ENCODE peak calls at places on chromosomes 6 and 20, in four cellular contexts. X is left lung, I is keratinocyte, T is right atrium auricular region. C is an unnamed sample.

GRCh38 chr6:46279874-46280273 is 109.1 kb upstream of the ENPP5 start:
- DNase-seq in X (no peak), T (no peak), I (no peak), C (no peak)

GRCh38 chr6:14612016-14612415 is 494.4 kb downstream of the CD83 start:
- DNase-seq in I (no peak), T (no peak), X (no peak), C (no peak)

GRCh38 chr6:105859441-105859840 is 226.7 kb upstream of the PRDM1 start:
- DNase-seq in T (no peak), X (no peak), I (no peak), C (no peak)

GRCh38 chr6:167476844-167477595 is 152.1 kb downstream of the TTLL2 start:
- DNase-seq in X (no peak), T (no peak), I (no peak), C (no peak)

GRCh38 chr20:33323236-33323635 is 40.2 kb downstream of the BPIFB1 start:
- DNase-seq in T (no peak), X (no peak), I (no peak), C (no peak)

GRCh38 chr6:3532296-3532916 is 75.6 kb upstream of the SLC22A23 start:
- DNase-seq in T (peak; percentile 26), I (no peak), X (no peak), C (peak; percentile 19)

GRCh38 chr6:109351231-109352132 is 30.8 kb downstream of the CD164 start:
- DNase-seq in I (no peak), X (no peak), T (no peak), C (no peak)

GRCh38 chr6:11785953-11786579 is 7.5 kb upstream of the ADTRP start:
- DNase-seq in T (no peak), I (no peak), X (no peak), C (peak; percentile 53)

GRCh38 chr20:62156254-62156556 is 12.6 kb downstream of the SS18L1 start:
- DNase-seq in T (no peak), I (no peak), X (peak; percentile 68), C (no peak)

GRCh38 chr20:62158088-62158400 is 14.5 kb downstream of the SS18L1 start:
- DNase-seq in X (no peak), I (no peak), T (no peak), C (no peak)

GRCh38 chr20:62157387-62158087 is 14.0 kb downstream of the SS18L1 start:
- DNase-seq in X (peak; percentile 68), I (no peak), T (no peak), C (no peak)

GRCh38 chr20:62155428-62156253 is 12.1 kb downstream of the SS18L1 start:
- DNase-seq in T (no peak), I (peak; percentile 64), X (peak; percentile 63), C (no peak)

DNA sequence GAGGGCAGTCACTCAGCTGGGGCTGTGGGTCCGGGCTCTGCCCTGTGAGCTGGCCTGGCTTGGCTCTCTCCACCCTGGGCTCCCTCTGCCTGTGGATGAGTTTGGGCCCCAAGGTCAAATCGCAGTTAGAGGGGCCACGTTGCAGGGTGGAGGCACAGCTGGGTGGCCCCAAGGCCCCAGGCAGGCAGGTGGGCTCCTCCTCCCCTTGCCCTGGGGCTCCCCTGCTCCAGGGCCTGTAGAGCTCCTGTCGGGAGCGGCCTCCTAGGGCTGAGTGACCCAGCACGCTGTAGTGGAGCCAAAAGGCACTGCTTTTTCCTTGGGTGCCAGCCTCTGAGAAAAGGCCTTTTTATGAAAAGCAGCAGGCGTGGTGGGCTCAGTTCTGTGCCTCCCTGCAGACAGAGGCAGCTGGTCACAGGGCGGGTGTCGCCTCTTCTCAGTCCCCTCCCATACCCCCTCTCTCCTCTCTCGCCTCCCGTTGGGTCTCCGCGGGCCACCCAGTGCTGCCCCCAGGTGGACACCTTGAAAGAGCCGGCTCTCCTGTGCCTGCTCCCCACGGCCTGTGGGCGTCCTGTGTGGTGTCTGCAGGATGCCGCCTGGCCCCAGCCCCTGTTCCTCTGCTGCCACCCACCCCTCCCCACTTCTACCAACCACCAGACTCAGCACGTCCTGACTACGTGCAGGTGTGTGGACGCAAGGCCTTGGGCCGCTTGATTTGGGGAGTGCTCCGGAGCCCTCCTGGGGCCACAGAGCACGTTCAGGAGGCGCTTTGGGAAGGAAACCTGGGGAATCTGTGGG is 13.2 kb downstream of the SS18L1 start:
- DNase-seq in T (no peak), X (peak; percentile 91), I (no peak), C (no peak)
- TF ChIP-seq CTCF in T (peak; percentile 64), X (peak; percentile 70), I (peak; percentile 79), C (peak; percentile 32)

GRCh38 chr20:38651562-38651961 is 50.0 kb downstream of the ARHGAP40 start:
- DNase-seq in T (no peak), X (no peak), I (no peak), C (no peak)
- H3K4me3 ChIP-seq in T (no peak overlapping the region), X (no peak overlapping the region), I (no peak overlapping the region), C (no peak overlapping the region)

GRCh38 chr6:17622144-17622543 is 22.0 kb downstream of the FAM8A1 start:
- DNase-seq in T (no peak), X (no peak), I (no peak), C (no peak)
- H3K27ac ChIP-seq in T (no peak overlapping the region), X (no peak overlapping the region), I (no peak overlapping the region), C (no peak overlapping the region)

DNA sequence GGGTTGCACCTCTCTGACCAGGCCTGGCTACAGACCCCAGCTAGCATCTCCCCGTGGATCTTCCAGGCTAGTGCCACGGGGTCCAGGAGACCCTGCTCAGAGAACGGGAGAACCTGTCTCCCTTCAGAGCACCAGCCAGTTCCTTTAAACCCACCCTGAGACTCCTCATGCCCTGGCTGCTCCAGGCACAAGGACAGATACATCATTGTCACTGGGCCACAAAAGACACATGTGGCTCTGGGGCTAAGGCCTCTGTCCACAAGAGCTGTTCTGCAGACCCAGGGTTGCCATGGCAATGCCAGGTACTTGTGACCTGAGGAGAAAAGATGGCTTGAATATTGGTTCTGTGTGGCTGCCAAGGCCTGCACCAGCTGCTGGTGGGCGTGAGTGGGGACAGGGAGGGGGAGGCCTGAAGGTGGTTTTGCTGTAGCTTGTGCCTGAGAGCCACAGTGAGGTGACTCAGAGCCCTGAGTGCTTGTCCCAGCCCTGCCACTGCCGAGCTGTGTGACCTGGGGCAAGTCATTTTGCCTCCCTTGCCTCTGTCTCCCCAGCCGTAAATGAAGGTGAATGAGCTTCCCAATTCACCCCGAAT is 31.8 kb downstream of the SAYSD1 start:
- DNase-seq in T (no peak), I (no peak), X (no peak), C (no peak)
- TF ChIP-seq CTCF in T (no peak), I (no peak), X (no peak), C (no peak)

GRCh38 chr6:79280756-79281155 is 46.3 kb upstream of the HMGN3 start:
- DNase-seq in I (no peak), T (no peak), X (no peak), C (no peak)
- H3K4me3 ChIP-seq in I (no peak overlapping the region), T (no peak overlapping the region), X (no peak overlapping the region), C (no peak overlapping the region)

GRCh38 chr6:36129889-36130671 is at the start of gene MAPK13:
- DNase-seq in X (peak; percentile 89), I (no peak), T (no peak), C (no peak)
- H3K27ac ChIP-seq in X (peak within 1 kb of the TSS; percentile 80), I (peak within 1 kb of the TSS; percentile 43), T (no peak within 1 kb of the TSS), C (no peak within 1 kb of the TSS)

GRCh38 chr6:151610336-151610735 is 116.5 kb downstream of the CCDC170 start:
- DNase-seq in X (no peak), T (no peak), I (no peak), C (no peak)

GRCh38 chr6:151614630-151615029 is 120.8 kb downstream of the CCDC170 start:
- DNase-seq in X (no peak), T (no peak), I (no peak), C (no peak)

DNA sequence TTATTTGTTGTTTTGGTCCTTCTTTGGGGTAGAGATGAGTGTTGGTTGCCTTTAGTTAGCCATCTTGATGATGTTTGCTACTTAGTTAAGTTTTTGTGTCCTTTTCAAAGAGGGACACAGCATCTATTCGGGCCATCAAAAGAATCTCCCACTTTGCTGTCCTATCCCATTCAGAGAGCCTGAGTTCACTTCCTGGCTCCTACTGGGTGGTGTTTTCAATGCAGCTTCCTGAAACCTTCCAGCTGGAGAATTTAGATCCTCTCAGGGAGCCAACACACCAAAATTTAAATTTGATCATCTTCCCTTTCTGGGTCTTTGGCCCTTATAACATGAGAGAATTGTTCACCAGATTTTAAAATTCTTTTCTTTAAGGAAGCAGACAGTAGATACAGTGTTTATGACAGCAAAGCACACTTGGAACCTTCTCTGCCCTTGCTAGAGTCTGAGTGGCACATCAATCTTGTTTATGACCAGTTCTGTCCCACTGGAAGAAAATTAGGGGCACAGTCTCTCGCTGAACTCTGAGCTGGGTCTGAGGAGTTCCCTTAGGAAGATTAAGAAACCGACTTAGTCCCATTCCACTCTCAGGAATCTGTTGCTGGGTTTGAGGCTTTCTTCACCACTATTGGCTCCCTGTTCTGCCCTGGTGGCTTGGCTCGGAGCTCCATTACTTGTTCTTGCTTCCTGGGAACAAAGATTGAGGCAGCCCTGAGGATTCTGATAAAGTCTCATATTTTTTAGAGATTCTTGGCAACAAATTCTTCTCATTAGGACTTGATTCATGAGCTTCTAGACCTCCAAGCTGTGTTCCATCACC is 115.5 kb downstream of the CCDC170 start:
- DNase-seq in T (peak; percentile 70), I (no peak), X (no peak), C (no peak)
- TF ChIP-seq CTCF in T (no peak), I (no peak), X (no peak), C (no peak)

GRCh38 chr6:100455230-100456124 is 9.2 kb downstream of the SIM1 start:
- DNase-seq in I (no peak), T (no peak), X (no peak), C (no peak)

GRCh38 chr6:100451577-100451976 is 13.1 kb downstream of the SIM1 start:
- DNase-seq in I (no peak), T (no peak), X (no peak), C (no peak)

GRCh38 chr6:100454571-100455229 is 10.0 kb downstream of the SIM1 start:
- DNase-seq in I (no peak), T (no peak), X (no peak), C (no peak)

GRCh38 chr6:100453701-100454521 is 10.8 kb downstream of the SIM1 start:
- DNase-seq in T (no peak), X (peak; percentile 68), I (no peak), C (no peak)

DNA sequence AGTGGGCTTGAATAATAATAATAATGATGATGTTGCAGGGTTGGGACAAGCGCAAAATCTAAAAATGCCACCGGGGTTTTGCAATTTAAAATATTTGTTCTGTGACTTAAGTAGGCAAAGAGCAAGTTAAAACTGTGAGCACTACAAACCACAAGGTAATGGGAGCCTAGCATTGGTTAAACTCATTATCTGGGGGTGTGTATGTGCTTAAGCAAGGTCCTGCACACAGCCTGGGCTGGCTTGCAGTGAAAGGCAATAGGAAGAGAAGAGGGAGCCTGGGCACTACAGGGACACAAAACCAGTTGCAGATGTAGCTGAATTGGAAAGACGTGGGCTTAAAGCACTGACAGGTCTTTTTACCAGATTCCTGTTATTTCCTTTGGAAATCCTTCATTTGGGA is 11.7 kb downstream of the SIM1 start:
- DNase-seq in X (no peak), T (no peak), I (no peak), C (no peak)
- H3K4me3 ChIP-seq in X (no peak overlapping the region), T (no peak overlapping the region), I (no peak overlapping the region), C (no peak overlapping the region)

C was measured in coronary artery.